ENCODE peak calls at places on chromosomes 13 and 19, in seven cellular contexts. A, E, C, S, V, Z and B are unnamed samples.

GRCh38 chr13:32407854-32408253 is 20.1 kb downstream of the N4BP2L1 start:
- DNase-seq in A (no peak), E (no peak), C (no peak), S (no peak), V (no peak), Z (no peak), B (no peak)

GRCh38 chr13:99495478-99496321 is 5.6 kb upstream of the TM9SF2 start:
- DNase-seq in A (no peak), E (no peak), C (no peak), S (peak), V (no peak), Z (no peak), B (no peak)

GRCh38 chr19:42985588-42985987 is 40.7 kb downstream of the PSG11 start:
- DNase-seq in A (no peak), E (no peak), C (no peak), S (peak), V (no peak), Z (no peak), B (no peak)

GRCh38 chr19:4393947-4394590 is 6.3 kb downstream of the SH3GL1 start:
- DNase-seq in A (no peak), E (no peak), C (no peak), S (peak), V (no peak), Z (no peak), B (no peak)

GRCh38 chr13:38582133-38582532 is 104.7 kb upstream of the FREM2 start:
- DNase-seq in A (no peak), E (peak), C (no peak), S (peak), V (no peak), Z (peak), B (peak)

GRCh38 chr19:40486017-40486416 is 19.2 kb downstream of the SPTBN4 start:
- DNase-seq in A (no peak), E (no peak), C (no peak), S (no peak), V (no peak), Z (no peak), B (no peak)

GRCh38 chr19:35334064-35334753 is 5.2 kb downstream of the CD22 start:
- DNase-seq in A (no peak), E (no peak), C (no peak), S (no peak), V (no peak), Z (no peak), B (no peak)

GRCh38 chr19:16853066-16853465 is 23.9 kb downstream of the SIN3B start:
- DNase-seq in A (no peak), E (no peak), C (no peak), S (no peak), V (no peak), Z (no peak), B (no peak)

DNA sequence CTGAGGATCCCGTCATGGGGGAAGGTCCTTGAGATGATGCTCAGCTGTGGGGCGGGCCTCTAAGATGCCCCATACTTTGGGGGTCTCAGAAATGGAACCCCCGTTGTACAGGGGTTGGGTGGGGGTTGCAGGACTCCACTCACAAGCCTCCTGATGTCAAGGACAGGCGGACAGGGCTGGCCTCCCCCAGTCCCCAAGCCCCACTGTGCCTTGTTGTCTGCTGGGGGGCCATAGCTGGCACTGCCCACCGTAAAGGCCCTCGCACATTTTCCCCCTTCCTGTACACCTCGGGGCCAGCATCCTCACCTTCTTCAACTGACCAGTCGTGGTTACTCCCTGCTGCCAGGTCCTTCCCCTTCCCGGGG is 2.7 kb downstream of the SNAPC2 start:
- DNase-seq in A (no peak), E (no peak), C (no peak), S (no peak), V (no peak), Z (no peak), B (no peak)
- TF ChIP-seq CTCF in A (no peak), E (no peak), C (no peak), S (no peak), V (no peak), Z (no peak), B (no peak)

DNA sequence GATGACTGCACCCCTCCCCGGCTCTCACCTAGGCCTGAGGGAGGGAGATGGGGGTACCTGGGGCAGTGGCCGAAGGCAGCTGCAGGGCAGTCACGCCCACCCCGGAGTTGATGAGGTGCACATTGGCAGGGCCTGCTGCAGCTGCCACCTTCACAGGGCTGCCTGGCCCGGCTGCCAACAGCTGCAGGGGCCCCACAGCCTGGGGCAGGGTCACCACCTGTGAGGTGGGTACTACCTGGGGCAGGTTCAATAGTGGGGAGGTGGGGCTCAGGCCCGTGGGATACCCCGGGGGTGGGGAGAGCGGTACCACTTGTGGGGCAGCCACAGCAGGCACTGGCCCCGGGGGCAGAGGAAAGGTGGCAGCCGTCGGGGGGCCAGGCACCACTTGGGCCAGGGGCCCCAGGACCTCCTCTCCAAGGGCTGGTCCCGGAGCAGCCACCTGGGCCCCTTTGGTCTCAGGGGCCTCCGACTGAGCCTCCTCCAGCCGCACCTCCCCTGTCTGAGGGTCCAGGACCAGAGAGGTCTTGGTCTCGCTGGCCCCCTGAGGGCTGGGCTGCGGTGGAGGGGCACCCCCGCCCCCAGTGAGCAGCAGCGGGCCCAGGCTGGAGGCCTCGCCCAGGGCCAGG is 2.6 kb downstream of the SIX5 start:
- DNase-seq in A (peak), E (no peak), C (no peak), S (no peak), V (no peak), Z (no peak), B (no peak)
- H3K4me3 ChIP-seq in A (peak), E (peak), C (no peak), S (peak), V (peak), Z (peak), B (peak)

DNA sequence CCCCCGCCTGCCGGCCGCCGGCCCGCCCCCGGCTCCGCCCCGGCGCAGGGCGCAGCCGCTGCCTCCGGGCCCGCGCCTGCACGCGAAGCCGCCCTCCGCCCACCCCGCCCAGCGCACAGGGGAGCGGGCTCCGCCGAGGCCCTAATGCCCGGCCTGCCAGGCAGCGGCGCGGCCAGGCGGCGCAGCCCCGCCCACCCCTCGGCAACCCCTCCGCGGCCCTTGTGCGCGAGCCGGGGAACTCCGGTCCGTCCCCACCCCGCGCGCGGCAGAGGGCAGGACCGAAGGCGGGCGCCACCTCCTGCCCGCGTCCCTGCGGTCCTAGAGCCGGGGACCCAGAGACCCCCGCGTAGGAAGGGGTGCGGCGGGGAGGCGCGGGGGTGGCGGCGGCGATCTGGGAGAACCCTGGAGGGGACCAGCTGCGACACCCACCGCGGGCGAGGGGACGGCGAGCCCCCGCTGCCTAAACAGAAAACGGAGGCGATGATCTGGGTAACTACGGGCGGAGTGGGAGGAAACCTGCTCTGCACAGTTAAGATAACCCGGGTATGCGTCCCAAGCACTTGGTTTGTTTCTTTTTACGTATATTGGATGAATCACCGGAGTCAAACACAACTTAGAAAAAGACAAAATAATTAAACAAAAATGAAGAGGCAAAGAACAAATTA is 351 bp upstream of the USP12 start:
- DNase-seq in A (peak), E (peak), C (peak), S (peak), V (peak), Z (peak), B (peak)
- TF ChIP-seq CTCF in A (no peak), E (no peak), C (no peak), S (no peak), V (no peak), Z (no peak), B (no peak)

DNA sequence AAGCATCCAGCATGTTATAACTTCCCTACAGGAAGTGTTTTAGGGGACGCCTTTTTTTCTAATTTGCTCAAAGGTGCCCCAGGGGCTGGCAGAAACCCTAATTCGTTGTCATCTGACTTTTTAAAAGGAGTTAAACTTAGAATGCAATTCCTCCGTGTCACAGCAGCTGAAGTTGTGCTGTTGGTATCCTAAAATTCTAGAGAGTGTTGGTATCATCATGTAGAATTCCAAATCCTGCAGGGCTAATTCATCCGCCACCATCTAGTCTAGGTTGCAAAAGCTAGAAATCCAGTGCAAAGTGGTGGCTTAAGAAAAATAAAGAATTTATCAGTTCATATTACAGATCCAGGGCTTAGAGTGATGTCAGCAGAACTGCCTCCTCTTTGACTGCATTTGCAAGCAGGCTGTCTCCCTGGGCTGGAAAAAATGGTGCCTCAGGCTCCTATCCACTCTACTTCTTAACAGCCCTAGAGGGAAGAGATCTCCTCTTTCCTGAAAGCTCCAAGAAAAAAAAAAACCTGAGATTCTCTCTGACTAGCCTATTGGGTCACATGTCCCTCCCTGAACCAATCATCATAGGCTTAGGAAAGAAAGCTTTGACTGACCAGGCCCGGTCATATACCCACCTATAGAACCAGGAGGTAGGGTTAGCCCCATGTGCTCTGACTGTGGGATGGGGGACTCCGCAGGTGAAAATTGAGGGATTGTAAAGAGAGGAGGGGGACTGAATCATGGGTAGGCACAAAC is 73.0 kb downstream of the MAP4K1 start:
- DNase-seq in A (no peak), E (no peak), C (no peak), S (peak), V (no peak), Z (no peak), B (no peak)
- H3K4me3 ChIP-seq in A (no peak), E (no peak), C (peak), S (no peak), V (no peak), Z (peak), B (no peak)

GRCh38 chr13:81927347-81927746 is 1586.4 kb upstream of the SPRY2 start:
- DNase-seq in A (no peak), E (no peak), C (no peak), S (no peak), V (no peak), Z (peak), B (no peak)

DNA sequence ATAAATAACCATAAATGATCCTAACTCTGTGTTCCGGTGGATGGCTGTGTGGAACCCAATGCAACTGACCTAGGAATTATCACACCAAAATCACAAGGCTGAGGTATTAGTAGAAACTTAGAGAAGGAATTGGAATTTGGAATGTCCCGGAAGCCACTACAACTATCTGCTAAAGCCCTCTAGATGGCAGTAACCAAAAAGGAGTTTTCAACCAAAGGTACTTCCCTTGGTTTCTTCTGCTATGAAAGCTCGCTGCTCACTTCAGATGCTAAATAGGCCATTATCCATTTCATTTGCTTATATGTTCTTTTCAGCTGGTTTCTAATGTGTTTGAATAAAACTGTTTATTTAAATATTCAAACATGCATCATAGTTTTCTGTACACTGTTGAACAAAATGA is 1589.1 kb upstream of the SPRY2 start:
- DNase-seq in A (no peak), E (no peak), C (no peak), S (no peak), V (no peak), Z (peak), B (peak)
- TF ChIP-seq CTCF in A (peak), E (peak), C (peak), S (no peak), V (no peak), Z (peak), B (no peak)

GRCh38 chr19:33302974-33303790 is 848 bp upstream of the CEBPA start:
- DNase-seq in A (no peak), E (peak), C (no peak), S (peak), V (no peak), Z (peak), B (peak)

GRCh38 chr19:33300016-33300981 is 2.0 kb downstream of the CEBPA start:
- DNase-seq in A (no peak), E (no peak), C (no peak), S (peak), V (no peak), Z (no peak), B (no peak)

GRCh38 chr19:33302175-33302973 is at the start of gene CEBPA:
- DNase-seq in A (peak), E (peak), C (peak), S (peak), V (peak), Z (peak), B (peak)

GRCh38 chr19:33301900-33302174 is 497 bp downstream of the CEBPA start:
- DNase-seq in A (no peak), E (no peak), C (no peak), S (no peak), V (no peak), Z (no peak), B (no peak)

GRCh38 chr19:33301011-33301899 is 1.1 kb downstream of the CEBPA start:
- DNase-seq in A (no peak), E (no peak), C (no peak), S (no peak), V (no peak), Z (no peak), B (no peak)
- H3K4me3 ChIP-seq in A (peak), E (no peak), C (peak), S (no peak), V (peak), Z (peak), B (no peak)

GRCh38 chr13:77330009-77330471 is 3.1 kb upstream of the MYCBP2 start:
- DNase-seq in A (no peak), E (no peak), C (no peak), S (no peak), V (no peak), Z (peak), B (no peak)

GRCh38 chr13:77328819-77329132 is 1.9 kb upstream of the MYCBP2 start:
- DNase-seq in A (no peak), E (no peak), C (no peak), S (no peak), V (no peak), Z (no peak), B (no peak)

GRCh38 chr13:77326905-77327604 is at the start of gene MYCBP2:
- DNase-seq in A (peak), E (peak), C (peak), S (peak), V (peak), Z (peak), B (peak)

GRCh38 chr13:77331421-77331820 is 4.5 kb upstream of the MYCBP2 start:
- DNase-seq in A (no peak), E (no peak), C (no peak), S (no peak), V (no peak), Z (no peak), B (no peak)

DNA sequence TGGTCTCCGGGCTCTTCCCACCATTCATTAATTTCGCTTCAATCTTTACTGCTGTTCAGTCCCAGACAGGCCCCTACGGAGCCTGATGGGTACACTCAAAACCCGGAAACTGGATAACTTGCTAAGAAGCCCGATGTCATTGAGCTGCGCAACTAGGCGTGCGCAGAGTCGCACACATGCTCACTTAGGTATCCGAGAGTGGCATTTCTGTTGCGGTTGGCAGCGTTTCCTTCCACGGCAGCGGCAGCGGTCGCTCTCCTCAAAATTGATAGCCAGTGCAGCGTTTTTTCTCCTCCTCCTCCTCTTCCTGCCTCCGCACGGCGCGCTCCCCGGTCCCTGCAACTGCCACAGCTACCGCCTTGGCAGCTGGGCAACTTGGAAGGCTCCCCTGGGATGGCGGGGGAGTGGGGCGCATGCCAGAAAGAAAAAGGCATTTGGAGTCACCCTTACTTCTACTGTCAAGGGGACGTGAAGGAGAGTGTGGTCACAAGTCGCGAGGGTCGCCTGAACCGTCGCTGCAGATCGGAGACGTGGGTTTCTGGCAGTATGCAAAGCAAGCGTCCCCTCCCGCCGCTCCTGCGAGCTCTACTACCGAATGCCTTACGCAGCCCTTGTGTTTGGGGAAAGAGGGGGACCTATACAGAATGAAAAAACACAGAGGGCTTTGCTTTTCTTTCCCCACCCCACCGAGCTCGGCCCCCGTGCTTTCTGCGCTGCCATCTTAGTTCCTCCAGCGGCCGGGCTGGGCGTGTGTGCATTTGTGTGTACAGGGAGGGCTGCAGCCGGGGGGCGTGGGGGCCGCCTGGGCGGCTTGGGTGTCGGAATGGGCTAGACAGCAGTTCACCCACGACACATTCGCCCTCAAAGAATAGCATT is 2.5 kb upstream of the MYCBP2 start:
- DNase-seq in A (peak), E (peak), C (peak), S (peak), V (peak), Z (peak), B (peak)
- TF ChIP-seq CTCF in A (no peak), E (no peak), C (no peak), S (no peak), V (no peak), Z (no peak), B (no peak)

GRCh38 chr19:51889934-51890333 is 2.2 kb upstream of the ZNF577 start:
- DNase-seq in A (no peak), E (no peak), C (no peak), S (no peak), V (no peak), Z (no peak), B (no peak)
- H3K4me3 ChIP-seq in A (no peak), E (no peak), C (no peak), S (no peak), V (no peak), Z (no peak), B (no peak)

GRCh38 chr13:98394820-98395510 is 181.9 kb downstream of the STK24 start:
- DNase-seq in A (no peak), E (no peak), C (no peak), S (no peak), V (no peak), Z (no peak), B (no peak)

GRCh38 chr13:98399756-98400155 is 177.2 kb downstream of the STK24 start:
- DNase-seq in A (no peak), E (no peak), C (no peak), S (no peak), V (no peak), Z (no peak), B (no peak)

GRCh38 chr13:98397861-98398260 is 179.0 kb downstream of the STK24 start:
- DNase-seq in A (no peak), E (no peak), C (no peak), S (no peak), V (no peak), Z (no peak), B (no peak)

GRCh38 chr13:98396071-98396710 is 180.7 kb downstream of the STK24 start:
- DNase-seq in A (no peak), E (no peak), C (no peak), S (no peak), V (no peak), Z (no peak), B (peak)

DNA sequence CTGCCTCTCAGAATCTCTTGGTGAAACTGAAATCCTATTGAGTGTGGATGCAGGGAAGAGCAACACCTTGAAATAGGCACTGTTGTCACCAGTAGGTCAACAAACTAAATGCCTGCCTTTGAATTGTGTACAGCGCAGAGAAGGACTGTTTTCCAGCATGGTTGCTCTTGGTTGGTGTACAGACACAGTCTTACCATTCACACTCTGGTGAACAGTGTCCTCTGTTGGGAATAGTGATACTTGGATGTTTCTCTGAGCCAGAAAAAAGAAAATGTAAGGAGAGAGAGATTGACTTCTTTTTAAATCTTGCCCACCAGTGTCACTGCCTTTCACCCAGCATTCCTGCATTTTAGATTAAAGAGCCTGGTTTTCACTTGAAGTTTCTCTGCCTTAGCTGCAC is 179.7 kb downstream of the STK24 start:
- DNase-seq in A (no peak), E (peak), C (no peak), S (peak), V (no peak), Z (peak), B (peak)
- TF ChIP-seq CTCF in A (peak), E (peak), C (peak), S (peak), V (no peak), Z (peak), B (peak)